ENCODE peak calls at places on chromosomes 7 and 10, in ten cellular contexts. W is AG09309; H is GM12864; M is foreskin fibroblast; F is activated CD8-positive, alpha-beta T cell treated with anti-CD3 and anti-CD28 coated beads, Interleukin-2, amount 10 ng/mL, durations not matched to agents 7 days and 5 days; T is chondrocyte; B is GDM1; Y is AG10803; Z is SW480; O is activated CD4-positive, alpha-beta T cell treated with anti-CD3 and anti-CD28 coated beads, Interleukin-2, amount 50 U/mL, for 1 hour. Q is an unnamed sample.

GRCh38 chr10:132690821-132691610 is 94.9 kb downstream of the NKX6-2 start:
- DNase-seq in W (no peak), H (no peak), M (no peak), F (no peak), T (peak), B (no peak), Y (no peak), Z (no peak), O (no peak), Q (no peak)

GRCh38 chr10:3339531-3339950 is 167.0 kb upstream of the PITRM1 start:
- DNase-seq in W (peak), H (no peak), M (peak), F (no peak), T (no peak), B (peak), Y (peak), Z (no peak), O (no peak), Q (no peak)

GRCh38 chr10:48463318-48464003 is 141.4 kb downstream of the ARHGAP22 start:
- DNase-seq in W (no peak), H (no peak), M (peak), F (no peak), T (no peak), B (no peak), Y (peak), Z (no peak), O (no peak), Q (no peak)

GRCh38 chr10:101120884-101121660 is 10.0 kb upstream of the TLX1 start:
- DNase-seq in W (no peak), H (no peak), M (peak), F (peak), T (no peak), B (no peak), Y (no peak), Z (no peak), O (peak), Q (no peak)

GRCh38 chr7:75984130-75985008 is 10.0 kb downstream of the TMEM120A start:
- DNase-seq in W (no peak), H (no peak), M (no peak), F (no peak), T (peak), B (no peak), Y (no peak), Z (no peak), O (no peak), Q (no peak)

GRCh38 chr7:71236488-71237179 is 104.7 kb downstream of the GALNT17 start:
- DNase-seq in W (no peak), H (no peak), M (no peak), F (no peak), T (no peak), B (no peak), Y (no peak), Z (no peak), O (no peak), Q (no peak)

GRCh38 chr7:74584160-74584954 is 73.2 kb upstream of the GTF2I start:
- DNase-seq in W (no peak), H (no peak), M (no peak), F (no peak), T (no peak), B (no peak), Y (no peak), Z (no peak), O (no peak), Q (no peak)

GRCh38 chr7:17632401-17632800 is 307.9 kb downstream of the SNX13 start:
- DNase-seq in W (no peak), H (no peak), M (no peak), F (no peak), T (no peak), B (no peak), Y (no peak), Z (no peak), O (no peak), Q (no peak)

Q was measured in NCI-H226.